ENCODE peak calls at places on chromosomes 11 and 22, in six cellular contexts. X, I, Q, O, U and B are unnamed samples.

GRCh38 chr22:45318168-45318557 is 8.4 kb downstream of the FAM118A start:
- DNase-seq in I (peak), Q (peak), X (peak), O (peak), U (no peak), B (no peak)

GRCh38 chr11:119885067-119885466 is 156.1 kb upstream of the NECTIN1 start:
- DNase-seq in U (no peak), X (no peak), O (no peak), I (peak), Q (no peak), B (no peak)

GRCh38 chr11:12416552-12416951 is 39.2 kb downstream of the PARVA start:
- DNase-seq in I (no peak), X (no peak), Q (no peak), O (no peak), U (no peak), B (no peak)

GRCh38 chr11:59643390-59643789 is 25.4 kb downstream of the PATL1 start:
- DNase-seq in Q (no peak), I (no peak), X (no peak), U (no peak), O (no peak), B (no peak)

GRCh38 chr11:91397134-91397468 is 827.5 kb upstream of the FAT3 start:
- DNase-seq in U (no peak), I (no peak), O (no peak), Q (no peak), X (no peak), B (no peak)

GRCh38 chr11:76626921-76627391 is 43.6 kb downstream of the LRRC32 start:
- DNase-seq in U (no peak), X (peak), Q (no peak), O (peak), I (no peak), B (no peak)

GRCh38 chr11:65588199-65589054 is 7.2 kb downstream of the KCNK7 start:
- DNase-seq in Q (peak), O (no peak), X (peak), I (peak), U (peak), B (peak)

GRCh38 chr22:49350441-49351121 is 477.1 kb downstream of the BRD1 start:
- DNase-seq in X (no peak), U (no peak), Q (no peak), O (no peak), I (no peak), B (peak)

GRCh38 chr22:25702046-25702445 is 39.9 kb upstream of the MYO18B start:
- DNase-seq in Q (no peak), X (peak), U (no peak), O (peak), I (no peak), B (no peak)

GRCh38 chr11:88508808-88509581 is 171.5 kb upstream of the CTSC start:
- DNase-seq in X (no peak), Q (peak), U (no peak), O (no peak), I (peak), B (no peak)

GRCh38 chr11:6705905-6706535 is 22.9 kb upstream of the MRPL17 start:
- DNase-seq in I (peak), O (peak), X (peak), Q (peak), U (peak), B (peak)

GRCh38 chr11:126518130-126518995 is 162.9 kb downstream of the ST3GAL4 start:
- DNase-seq in U (no peak), X (no peak), Q (no peak), O (no peak), I (no peak), B (no peak)

GRCh38 chr22:16960884-16961249 is 47.2 kb downstream of the GAB4 start:
- DNase-seq in I (no peak), U (no peak), Q (no peak), X (no peak), O (no peak), B (no peak)

GRCh38 chr11:130551388-130551787 is 102.9 kb downstream of the ADAMTS15 start:
- DNase-seq in X (peak), U (no peak), Q (no peak), O (no peak), I (no peak), B (no peak)

GRCh38 chr11:113562981-113563461 is 87.8 kb upstream of the DRD2 start:
- DNase-seq in I (no peak), O (no peak), U (no peak), Q (no peak), X (no peak), B (no peak)

GRCh38 chr11:9017773-9018172 is 14.0 kb upstream of the NRIP3 start:
- DNase-seq in X (peak), O (no peak), U (no peak), I (no peak), Q (peak), B (no peak)

GRCh38 chr11:3137486-3138177 is 27.5 kb downstream of the OSBPL5 start:
- DNase-seq in I (no peak), O (no peak), X (no peak), Q (no peak), U (no peak), B (no peak)

GRCh38 chr11:2592559-2593392 is 107.0 kb downstream of the KCNQ1OT1 start:
- DNase-seq in O (no peak), Q (peak), U (no peak), I (no peak), X (no peak), B (peak)

GRCh38 chr22:24333301-24333700 is 62.7 kb downstream of the SPECC1L start:
- DNase-seq in X (peak), I (no peak), Q (no peak), U (no peak), O (peak), B (no peak)

GRCh38 chr11:121465709-121466062 is 12.9 kb upstream of the SORL1-AS1 start:
- DNase-seq in Q (no peak), U (no peak), X (no peak), I (no peak), O (no peak), B (no peak)

GRCh38 chr11:120272303-120272702 is 32.4 kb downstream of the POU2F3 start:
- DNase-seq in U (no peak), I (no peak), Q (no peak), X (peak), O (peak), B (no peak)

GRCh38 chr11:7890417-7891179 is 40.5 kb downstream of the OR10A6 start:
- DNase-seq in X (no peak), I (no peak), O (no peak), U (no peak), Q (no peak), B (no peak)

GRCh38 chr22:41687901-41688364 is 734 bp downstream of the SNU13 start:
- DNase-seq in U (no peak), Q (peak), X (peak), O (peak), I (peak), B (no peak)

GRCh38 chr11:119689318-119689717 is 39.7 kb downstream of the NECTIN1 start:
- DNase-seq in Q (no peak), I (no peak), X (no peak), U (no peak), O (no peak), B (no peak)

GRCh38 chr11:75246673-75247350 is 6.2 kb downstream of the TPBGL start:
- DNase-seq in X (no peak), U (no peak), O (no peak), I (no peak), Q (no peak), B (no peak)

GRCh38 chr11:111439905-111440304 is 60.8 kb upstream of the POU2AF1 start:
- DNase-seq in X (no peak), Q (no peak), O (no peak), U (no peak), I (no peak), B (no peak)
- H3K27ac ChIP-seq in X (no peak), Q (peak), O (no peak), U (no peak), I (no peak), B (no peak)

GRCh38 chr11:46346886-46347636 is at the start of gene DGKZ:
- DNase-seq in Q (peak), O (peak), I (peak), U (peak), X (peak), B (peak)

GRCh38 chr11:46347637-46348311 is 511 bp downstream of the DGKZ start:
- DNase-seq in O (no peak), X (no peak), Q (peak), I (no peak), U (no peak), B (no peak)

GRCh38 chr11:46350695-46351094 is 3.4 kb downstream of the DGKZ start:
- DNase-seq in U (no peak), Q (no peak), X (no peak), O (no peak), I (no peak), B (no peak)

GRCh38 chr11:46348566-46348981 is 1.3 kb downstream of the DGKZ start:
- DNase-seq in O (no peak), I (peak), X (no peak), Q (peak), U (no peak), B (no peak)

GRCh38 chr11:46348986-46349401 is 1.7 kb downstream of the DGKZ start:
- DNase-seq in O (no peak), I (no peak), X (no peak), U (no peak), Q (no peak), B (no peak)
- H3K27ac ChIP-seq in O (no peak), I (no peak), X (no peak), U (no peak), Q (peak), B (no peak)

GRCh38 chr22:36366291-36366708 is 21.5 kb downstream of the MYH9 start:
- DNase-seq in I (no peak), Q (no peak), U (no peak), O (no peak), X (peak), B (no peak)

GRCh38 chr22:36368359-36368983 is 19.3 kb downstream of the MYH9 start:
- DNase-seq in X (peak), I (peak), U (no peak), O (peak), Q (no peak), B (no peak)

GRCh38 chr22:36369004-36369921 is 18.5 kb downstream of the MYH9 start:
- DNase-seq in X (peak), O (no peak), U (no peak), I (no peak), Q (no peak), B (no peak)

GRCh38 chr22:36367066-36367465 is 20.7 kb downstream of the MYH9 start:
- DNase-seq in I (no peak), O (no peak), X (no peak), Q (no peak), U (no peak), B (no peak)

DNA sequence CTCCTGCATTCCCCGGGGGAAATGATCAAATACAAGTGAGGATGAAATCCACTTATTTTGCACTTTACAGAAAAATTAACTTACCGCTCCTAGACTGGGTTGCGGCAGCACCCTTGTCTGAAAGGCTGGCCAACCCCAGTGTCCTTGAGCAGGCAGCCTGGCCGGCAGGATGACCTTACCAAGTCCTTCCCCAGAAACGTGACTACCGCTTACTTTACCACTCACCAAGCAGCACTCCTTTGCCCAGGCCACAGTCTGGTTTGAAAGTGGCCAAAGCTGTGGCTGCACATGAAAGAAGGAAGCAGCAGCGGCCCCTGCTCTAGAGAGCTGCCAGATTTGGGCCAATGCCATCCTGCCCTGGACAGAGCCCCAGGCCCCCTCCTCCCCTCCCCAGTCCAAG is 20.3 kb downstream of the MYH9 start:
- DNase-seq in Q (peak), X (no peak), O (no peak), I (no peak), U (no peak), B (no peak)
- H3K27ac ChIP-seq in Q (peak), X (peak), O (peak), I (peak), U (peak), B (no peak)

GRCh38 chr11:15863411-15863810 is 492.9 kb downstream of the SOX6 start:
- DNase-seq in Q (no peak), I (peak), O (no peak), X (peak), U (no peak), B (no peak)

GRCh38 chr11:15861256-15861655 is 495.1 kb downstream of the SOX6 start:
- DNase-seq in U (no peak), Q (no peak), X (no peak), I (no peak), O (no peak), B (no peak)

GRCh38 chr11:15867886-15868285 is 488.5 kb downstream of the SOX6 start:
- DNase-seq in I (no peak), U (no peak), Q (no peak), X (no peak), O (peak), B (no peak)

GRCh38 chr11:15864021-15864805 is 492.1 kb downstream of the SOX6 start:
- DNase-seq in U (no peak), Q (no peak), O (no peak), I (no peak), X (no peak), B (no peak)

GRCh38 chr11:15865212-15865987 is 490.9 kb downstream of the SOX6 start:
- DNase-seq in Q (no peak), X (no peak), O (peak), I (no peak), U (no peak), B (no peak)
- H3K27ac ChIP-seq in Q (no peak), X (no peak), O (peak), I (no peak), U (no peak), B (no peak)

GRCh38 chr22:29037340-29037932 is 24.2 kb downstream of the C22orf31 start:
- DNase-seq in O (no peak), Q (no peak), U (no peak), X (no peak), I (no peak), B (no peak)
- H3K27ac ChIP-seq in O (no peak), Q (no peak), U (peak), X (no peak), I (no peak), B (no peak)

GRCh38 chr11:69899957-69900821 is 81.0 kb upstream of the FGF3 start:
- DNase-seq in O (no peak), Q (peak), I (no peak), X (no peak), U (no peak), B (peak)
- H3K27ac ChIP-seq in O (no peak), Q (peak), I (no peak), X (no peak), U (peak), B (peak)

GRCh38 chr22:35212020-35212419 is 45.3 kb upstream of the HMGXB4 start:
- DNase-seq in O (peak), Q (peak), X (peak), U (no peak), I (no peak), B (no peak)
- H3K27ac ChIP-seq in O (no peak), Q (no peak), X (no peak), U (no peak), I (no peak), B (no peak)

GRCh38 chr11:78140392-78141077 is 1.1 kb upstream of the ALG8 start:
- DNase-seq in U (no peak), Q (no peak), I (no peak), X (no peak), O (no peak), B (no peak)
- H3K27ac ChIP-seq in U (peak), Q (no peak), I (no peak), X (no peak), O (peak), B (no peak)

GRCh38 chr22:37804502-37804885 is 3.2 kb upstream of the GCAT start:
- DNase-seq in O (no peak), U (no peak), Q (no peak), X (no peak), I (no peak), B (no peak)
- H3K27ac ChIP-seq in O (no peak), U (peak), Q (peak), X (peak), I (peak), B (peak)

GRCh38 chr22:19886605-19887250 is 32.1 kb upstream of the GNB1L start:
- DNase-seq in O (peak), U (no peak), Q (no peak), I (no peak), X (peak), B (no peak)
- H3K27ac ChIP-seq in O (no peak), U (no peak), Q (no peak), I (no peak), X (peak), B (no peak)